ENCODE peak calls at places on chromosomes 5 and 9, in eight cellular contexts. S is nephron progenitor cell, N is endothelial cell, M is omental fat pad, O is H9, Z is suprapubic skin, D is cardiac muscle cell, B is glutamatergic neuron. L is an unnamed sample.

GRCh38 chr5:91401175-91401574 is 18.1 kb upstream of the ARRDC3 start:
- DNase-seq in Z (no peak), O (no peak), B (no peak), M (no peak), N (no peak), D (no peak), S (no peak), L (no peak)

GRCh38 chr5:107735558-107735957 is 64.8 kb upstream of the EFNA5 start:
- DNase-seq in S (no peak), Z (no peak), O (no peak), D (no peak), N (no peak), M (no peak), B (no peak), L (no peak)

GRCh38 chr5:37888476-37888875 is 48.6 kb upstream of the GDNF start:
- DNase-seq in M (no peak), Z (no peak), O (no peak), D (no peak), N (no peak), B (no peak), S (no peak), L (no peak)

GRCh38 chr5:1067141-1068121 is 44.4 kb downstream of the SLC12A7 start:
- DNase-seq in N (no peak), Z (no peak), D (peak), O (no peak), B (no peak), M (no peak), S (no peak), L (no peak)

GRCh38 chr5:122680623-122681350 is 94.1 kb upstream of the SNX2 start:
- DNase-seq in Z (no peak), B (no peak), D (no peak), O (no peak), N (no peak), M (no peak), S (no peak), L (no peak)

GRCh38 chr5:141681695-141682641 is at the start of gene ARAP3:
- DNase-seq in D (peak), N (peak), B (peak), S (peak), Z (peak), O (peak), M (peak), L (no peak)

GRCh38 chr9:99069075-99069474 is 35.8 kb upstream of the TGFBR1 start:
- DNase-seq in D (no peak), Z (no peak), B (no peak), S (no peak), O (no peak), M (no peak), N (no peak), L (no peak)

GRCh38 chr9:97557606-97558095 is 56.2 kb downstream of the TMOD1 start:
- DNase-seq in Z (peak), D (peak), O (no peak), B (peak), S (no peak), M (no peak), N (no peak), L (no peak)

GRCh38 chr5:150448960-150449490 is 514 bp downstream of the RPS14 start:
- DNase-seq in D (no peak), S (no peak), M (no peak), N (no peak), Z (no peak), B (no peak), O (no peak), L (no peak)

GRCh38 chr5:181259974-181260719 is 796 bp downstream of the TRIM52 start:
- DNase-seq in S (no peak), O (peak), Z (no peak), M (no peak), B (no peak), N (no peak), D (no peak), L (no peak)

GRCh38 chr9:110650261-110650660 is 18.3 kb upstream of the MUSK start:
- DNase-seq in N (no peak), B (no peak), O (no peak), Z (no peak), M (no peak), S (no peak), D (peak), L (no peak)

GRCh38 chr5:147854331-147854730 is 22.9 kb upstream of the SPINK1 start:
- DNase-seq in N (no peak), B (no peak), Z (no peak), M (no peak), O (no peak), S (no peak), D (no peak), L (no peak)

GRCh38 chr5:96327728-96328127 is 105.3 kb downstream of the PCSK1 start:
- DNase-seq in D (no peak), O (no peak), Z (no peak), S (no peak), M (no peak), N (no peak), B (no peak), L (no peak)

GRCh38 chr9:120434532-120434931 is 145.4 kb downstream of the CDK5RAP2 start:
- DNase-seq in O (no peak), N (no peak), M (no peak), S (no peak), D (peak), B (no peak), Z (no peak), L (no peak)

GRCh38 chr5:147177125-147177840 is 57.5 kb upstream of the STK32A start:
- DNase-seq in N (no peak), Z (no peak), M (no peak), B (no peak), O (no peak), D (peak), S (no peak), L (no peak)

GRCh38 chr5:69493235-69493925 is 790 bp downstream of the OCLN start:
- DNase-seq in B (peak), Z (no peak), M (no peak), D (peak), N (peak), O (peak), S (peak), L (no peak)

GRCh38 chr9:18390393-18390792 is 83.6 kb upstream of the ADAMTSL1 start:
- DNase-seq in B (no peak), M (no peak), O (no peak), S (no peak), Z (no peak), N (no peak), D (peak), L (no peak)

GRCh38 chr9:136977223-136978072 is at the start of gene PTGDS:
- DNase-seq in M (no peak), S (peak), N (no peak), Z (no peak), B (no peak), O (no peak), D (peak), L (no peak)

GRCh38 chr5:140262221-140262620 is 40.7 kb downstream of the PFDN1 start:
- DNase-seq in D (no peak), O (no peak), M (no peak), B (no peak), N (no peak), Z (no peak), S (no peak), L (no peak)

GRCh38 chr5:140260089-140260656 is 42.7 kb downstream of the PFDN1 start:
- DNase-seq in D (no peak), O (no peak), N (no peak), Z (no peak), M (no peak), S (no peak), B (no peak), L (no peak)

GRCh38 chr5:140259509-140259908 is 43.4 kb downstream of the PFDN1 start:
- DNase-seq in Z (no peak), D (no peak), S (no peak), B (no peak), M (no peak), O (no peak), N (no peak), L (no peak)

GRCh38 chr5:140262839-140263238 is 40.1 kb downstream of the PFDN1 start:
- DNase-seq in B (no peak), S (no peak), O (no peak), N (no peak), M (no peak), Z (no peak), D (no peak), L (no peak)

DNA sequence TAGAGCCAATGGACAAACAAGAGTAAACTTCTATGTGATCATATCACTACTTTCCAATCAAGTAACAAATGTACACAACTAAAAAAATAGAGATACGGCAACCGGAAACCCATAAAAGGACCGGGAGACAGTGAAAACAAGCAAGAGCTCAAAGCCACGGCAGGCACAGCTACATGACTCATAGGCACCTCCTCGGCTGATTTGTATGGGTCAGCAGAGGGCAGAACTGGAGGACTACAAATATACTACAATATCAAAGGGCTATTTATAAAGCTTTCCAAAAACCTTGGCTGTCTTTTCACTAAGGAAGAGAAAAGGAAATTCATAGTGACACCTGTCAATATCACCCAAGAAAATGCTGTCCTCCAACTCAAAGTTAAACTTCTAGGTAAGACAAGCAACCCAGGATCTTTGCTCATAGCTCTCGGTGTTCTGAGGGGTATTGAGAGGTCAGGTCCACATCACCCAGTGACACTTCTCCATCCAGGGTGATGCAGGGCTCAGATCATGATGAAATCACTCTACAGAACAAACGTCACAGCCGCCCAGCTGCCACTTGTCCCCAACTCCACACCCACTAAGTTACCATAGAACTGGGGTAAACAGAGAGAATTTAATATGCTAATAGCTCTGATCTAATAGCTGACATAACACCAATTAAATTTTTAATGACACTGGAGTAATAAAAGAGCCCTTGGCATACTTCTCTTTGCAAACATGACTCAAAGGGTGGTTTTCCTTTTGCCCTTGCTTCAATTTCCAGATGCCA is 41.3 kb downstream of the PFDN1 start:
- DNase-seq in S (no peak), B (no peak), N (no peak), D (peak), Z (no peak), O (no peak), M (peak), L (no peak)
- TF ChIP-seq CTCF in S (no peak), B (no peak), N (no peak), D (peak), Z (no peak), O (no peak), M (no peak), L (no peak)

GRCh38 chr5:59728356-59728755 is 165.2 kb downstream of the PDE4D start:
- DNase-seq in Z (no peak), O (no peak), B (peak), N (no peak), S (no peak), D (no peak), M (no peak), L (no peak)

GRCh38 chr5:59721741-59722140 is 171.8 kb downstream of the PDE4D start:
- DNase-seq in M (no peak), O (no peak), N (no peak), B (no peak), Z (no peak), D (no peak), S (no peak), L (no peak)

GRCh38 chr5:59725393-59725768 is 168.1 kb downstream of the PDE4D start:
- DNase-seq in M (no peak), O (no peak), B (no peak), D (no peak), Z (no peak), N (no peak), S (no peak), L (no peak)

GRCh38 chr5:59722875-59723274 is 170.7 kb downstream of the PDE4D start:
- DNase-seq in O (no peak), Z (no peak), B (no peak), D (no peak), S (no peak), M (no peak), N (no peak), L (no peak)

DNA sequence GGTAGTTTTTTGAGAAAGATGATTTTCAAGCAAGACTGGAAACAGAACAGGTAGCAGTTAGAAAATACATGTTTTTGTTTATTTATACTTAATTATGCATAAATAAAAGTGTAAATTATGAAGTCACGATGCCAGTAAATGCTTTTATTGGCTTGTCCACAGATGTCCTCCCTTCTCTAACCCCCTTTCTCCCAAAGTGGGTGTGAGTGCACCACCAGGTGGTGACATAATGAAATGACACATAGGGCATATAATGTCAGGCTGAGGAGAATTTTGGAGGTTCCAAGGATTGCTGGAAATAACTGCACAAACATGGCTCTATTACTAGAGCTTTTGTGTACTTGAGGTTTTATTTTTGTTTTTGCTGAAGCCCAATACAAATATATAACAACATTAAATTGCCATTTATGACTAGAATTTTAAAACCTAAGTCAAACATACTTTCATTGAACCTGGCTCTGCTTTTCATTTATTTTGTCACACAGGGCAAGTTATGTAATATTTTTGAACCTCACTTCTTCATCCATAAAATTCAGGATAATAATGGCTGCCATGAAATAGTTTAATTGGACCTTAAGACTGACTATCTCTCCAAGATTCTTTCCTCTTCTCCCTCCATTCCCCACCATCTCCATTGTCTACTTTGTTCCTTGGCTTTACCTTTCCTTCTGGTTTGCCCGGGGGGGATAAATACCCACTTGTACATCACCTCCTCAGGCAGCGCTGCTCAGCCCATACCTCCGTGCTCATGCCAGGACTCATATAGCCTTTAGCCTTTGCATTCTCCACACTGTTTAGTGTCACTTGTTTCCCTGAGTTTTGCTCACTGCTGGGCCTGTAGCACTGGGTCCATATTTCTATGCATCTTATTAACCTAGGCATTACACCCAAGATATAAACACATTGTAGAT is 168.8 kb downstream of the PDE4D start:
- DNase-seq in M (no peak), Z (no peak), B (peak), N (peak), D (peak), O (peak), S (peak), L (no peak)
- TF ChIP-seq CTCF in M (no peak), Z (no peak), B (peak), N (peak), D (peak), O (peak), S (peak), L (peak)

GRCh38 chr5:57887851-57888621 is 405.4 kb upstream of the ACTBL2 start:
- DNase-seq in N (peak), M (no peak), B (peak), Z (no peak), S (peak), O (peak), D (peak), L (no peak)
- TF ChIP-seq CTCF in N (no peak), M (no peak), B (no peak), Z (no peak), S (peak), O (peak), D (peak), L (peak)

GRCh38 chr9:36704148-36704547 is 131.5 kb downstream of the MELK start:
- DNase-seq in Z (no peak), N (no peak), D (no peak), O (no peak), S (no peak), M (no peak), B (no peak), L (no peak)

GRCh38 chr9:36698984-36699383 is 126.3 kb downstream of the MELK start:
- DNase-seq in B (no peak), S (no peak), Z (no peak), D (no peak), N (no peak), M (no peak), O (no peak), L (no peak)
- TF ChIP-seq CTCF in B (no peak), S (no peak), Z (no peak), D (no peak), N (no peak), M (no peak), O (no peak), L (no peak)

DNA sequence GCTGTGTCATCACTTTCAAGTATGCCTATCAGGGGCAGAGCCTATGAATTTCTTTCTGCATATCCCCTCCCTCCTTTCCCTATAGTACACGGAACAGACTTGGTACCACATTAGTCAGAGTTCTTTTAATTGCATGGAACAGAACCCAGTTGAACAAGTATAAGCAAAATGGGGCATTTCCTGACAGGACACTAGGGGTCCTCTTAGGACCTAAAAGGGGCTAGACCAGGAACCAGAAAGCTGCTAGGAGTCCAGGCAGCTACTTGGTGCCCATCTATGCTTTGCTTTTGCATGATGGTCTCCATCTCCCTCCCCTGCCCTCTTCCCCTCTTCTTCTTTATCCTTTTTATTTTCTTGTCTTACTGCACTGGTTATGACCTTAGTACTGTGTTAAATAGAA is 5.9 kb downstream of the BSPRY start:
- DNase-seq in B (no peak), Z (no peak), S (no peak), M (no peak), O (no peak), D (peak), N (no peak), L (no peak)
- TF ChIP-seq CTCF in B (no peak), Z (no peak), S (peak), M (no peak), O (peak), D (peak), N (no peak), L (no peak)